ENCODE peak calls at places on chromosome 21, in four cellular contexts. S is T-helper 2 cell; Y is CD8-positive, alpha-beta T cell; W is amygdala. K is an unnamed sample.

GRCh38 chr21:44751799-44752636 is 40.6 kb upstream of the TSPEAR start:
- DNase-seq in S (no peak), Y (no peak), W (no peak), K (no peak)

GRCh38 chr21:40049031-40049958 is 182.1 kb downstream of the PCP4 start:
- DNase-seq in S (no peak), Y (no peak), W (no peak), K (no peak)

GRCh38 chr21:36347962-36348328 is 27.9 kb downstream of the MORC3 start:
- DNase-seq in S (no peak), Y (no peak), W (no peak), K (no peak)

GRCh38 chr21:45570826-45571601 is 28.8 kb upstream of the SLC19A1 start:
- DNase-seq in S (no peak), Y (no peak), W (no peak), K (no peak)

GRCh38 chr21:37006521-37007291 is at the start of gene RIPPLY3:
- DNase-seq in S (no peak), Y (no peak), W (no peak), K (no peak)

GRCh38 chr21:28543975-28544374 is 448.7 kb downstream of the LTN1 start:
- DNase-seq in S (no peak), Y (no peak), W (no peak), K (no peak)

GRCh38 chr21:35303085-35303484 is 254.0 kb upstream of the RUNX1 start:
- DNase-seq in S (no peak), Y (no peak), W (no peak), K (no peak)

GRCh38 chr21:38376693-38377092 is 119.9 kb downstream of the KCNJ15 start:
- DNase-seq in S (no peak), Y (no peak), W (no peak), K (no peak)

GRCh38 chr21:45887121-45887611 is 94.4 kb upstream of the COL6A1 start:
- DNase-seq in S (no peak), Y (no peak), W (peak), K (no peak)

GRCh38 chr21:44872266-44872567 is 1.3 kb downstream of the PTTG1IP start:
- DNase-seq in S (no peak), Y (no peak), W (no peak), K (no peak)

GRCh38 chr21:32698971-32699693 is 28.7 kb downstream of the SYNJ1 start:
- DNase-seq in S (no peak), Y (no peak), W (no peak), K (no peak)

GRCh38 chr21:26170471-26171309 is at the start of gene APP:
- DNase-seq in S (peak), Y (peak), W (peak), K (peak)

GRCh38 chr21:44353200-44353970 is at the start of gene TRPM2:
- DNase-seq in S (no peak), Y (peak), W (no peak), K (peak)

GRCh38 chr21:23887709-23888303 is 1719.5 kb downstream of the MRPL39 start:
- DNase-seq in S (peak), Y (peak), W (no peak), K (peak)

GRCh38 chr21:46286668-46286982 is 483 bp downstream of the YBEY start:
- DNase-seq in S (no peak), Y (no peak), W (no peak), K (no peak)

GRCh38 chr21:35469446-35469845 is 420.3 kb upstream of the RUNX1 start:
- DNase-seq in S (no peak), Y (no peak), W (no peak), K (no peak)

GRCh38 chr21:15638856-15639549 is 90.8 kb upstream of the USP25 start:
- DNase-seq in S (no peak), Y (no peak), W (no peak), K (no peak)